ENCODE peak calls at places on chromosomes 7 and 10, in seven cellular contexts. One of them, this sample, is unnamed.

GRCh38 chr10:109327266-109327665 is 596.0 kb downstream of the XPNPEP1 start:
- DNase-seq in fibroblast of lung: peak; percentile 45
- DNase-seq in MM.1S: no peak
- DNase-seq in HCT116: no peak
- DNase-seq in body of pancreas: no peak
- DNase-seq in GM20000: no peak
- DNase-seq in osteoblast: no peak
- DNase-seq in this sample: no peak

GRCh38 chr7:30348083-30348560 is 63.7 kb downstream of the ZNRF2 start:
- DNase-seq in fibroblast of lung: peak; percentile 94
- DNase-seq in MM.1S: peak; percentile 91
- DNase-seq in HCT116: peak; percentile 75
- DNase-seq in body of pancreas: peak; percentile 41
- DNase-seq in GM20000: peak; percentile 41
- DNase-seq in osteoblast: peak; percentile 31
- DNase-seq in this sample: peak; percentile 42

GRCh38 chr7:100589341-100589935 is 3.3 kb downstream of the FBXO24 start:
- DNase-seq in fibroblast of lung: no peak
- DNase-seq in MM.1S: no peak
- DNase-seq in HCT116: no peak
- DNase-seq in body of pancreas: no peak
- DNase-seq in GM20000: no peak
- DNase-seq in osteoblast: peak; percentile 69
- DNase-seq in this sample: no peak

GRCh38 chr7:93890464-93891068 is at the start of gene TFPI2:
- DNase-seq in fibroblast of lung: peak; percentile 85
- DNase-seq in MM.1S: no peak
- DNase-seq in HCT116: no peak
- DNase-seq in body of pancreas: peak; percentile 72
- DNase-seq in GM20000: peak; percentile 39
- DNase-seq in osteoblast: peak; percentile 84
- DNase-seq in this sample: peak; percentile 53

GRCh38 chr7:140673063-140673769 is 471 bp downstream of the ADCK2 start:
- DNase-seq in fibroblast of lung: peak; percentile 12
- DNase-seq in MM.1S: peak; percentile 75
- DNase-seq in HCT116: no peak
- DNase-seq in body of pancreas: peak; percentile 76
- DNase-seq in GM20000: peak; percentile 80
- DNase-seq in osteoblast: no peak
- DNase-seq in this sample: peak; percentile 71

GRCh38 chr7:154171422-154171821 is 119.2 kb downstream of the DPP6 start:
- DNase-seq in fibroblast of lung: no peak
- DNase-seq in MM.1S: no peak
- DNase-seq in HCT116: no peak
- DNase-seq in body of pancreas: no peak
- DNase-seq in GM20000: no peak
- DNase-seq in osteoblast: no peak
- DNase-seq in this sample: no peak

GRCh38 chr10:102814456-102814871 is 22.7 kb downstream of the CYP17A1 start:
- DNase-seq in fibroblast of lung: peak; percentile 75
- DNase-seq in MM.1S: no peak
- DNase-seq in HCT116: no peak
- DNase-seq in body of pancreas: no peak
- DNase-seq in GM20000: no peak
- DNase-seq in osteoblast: peak; percentile 77
- DNase-seq in this sample: no peak

GRCh38 chr10:91088300-91089140 is 131.9 kb upstream of the PCGF5 start:
- DNase-seq in fibroblast of lung: peak; percentile 6
- DNase-seq in MM.1S: peak; percentile 40
- DNase-seq in HCT116: peak; percentile 1
- DNase-seq in body of pancreas: no peak
- DNase-seq in GM20000: peak; percentile 60
- DNase-seq in osteoblast: no peak
- DNase-seq in this sample: peak; percentile 44

GRCh38 chr10:35912615-35913170 is 270.6 kb upstream of the FZD8 start:
- DNase-seq in fibroblast of lung: peak; percentile 44
- DNase-seq in MM.1S: no peak
- DNase-seq in HCT116: no peak
- DNase-seq in body of pancreas: no peak
- DNase-seq in GM20000: no peak
- DNase-seq in osteoblast: no peak
- DNase-seq in this sample: no peak

GRCh38 chr7:49453486-49453885 is 320.0 kb upstream of the VWC2 start:
- DNase-seq in fibroblast of lung: no peak
- DNase-seq in MM.1S: no peak
- DNase-seq in HCT116: no peak
- DNase-seq in body of pancreas: no peak
- DNase-seq in GM20000: no peak
- DNase-seq in osteoblast: no peak
- DNase-seq in this sample: no peak

GRCh38 chr7:110766874-110767273 is 324.1 kb upstream of the LRRN3 start:
- DNase-seq in fibroblast of lung: no peak
- DNase-seq in MM.1S: no peak
- DNase-seq in HCT116: no peak
- DNase-seq in body of pancreas: no peak
- DNase-seq in GM20000: no peak
- DNase-seq in osteoblast: no peak
- DNase-seq in this sample: no peak

GRCh38 chr10:49056356-49056755 is 59.0 kb downstream of the VSTM4 start:
- DNase-seq in fibroblast of lung: peak; percentile 12
- DNase-seq in MM.1S: no peak
- DNase-seq in HCT116: no peak
- DNase-seq in body of pancreas: no peak
- DNase-seq in GM20000: no peak
- DNase-seq in osteoblast: no peak
- DNase-seq in this sample: no peak

GRCh38 chr10:72794260-72794659 is 99.3 kb upstream of the OIT3 start:
- DNase-seq in fibroblast of lung: peak; percentile 37
- DNase-seq in MM.1S: no peak
- DNase-seq in HCT116: no peak
- DNase-seq in body of pancreas: no peak
- DNase-seq in GM20000: no peak
- DNase-seq in osteoblast: peak; percentile 41
- DNase-seq in this sample: no peak

GRCh38 chr7:134831862-134832261 is 52.4 kb downstream of the CALD1 start:
- DNase-seq in fibroblast of lung: no peak
- DNase-seq in MM.1S: no peak
- DNase-seq in HCT116: no peak
- DNase-seq in body of pancreas: peak; percentile 7
- DNase-seq in GM20000: no peak
- DNase-seq in osteoblast: no peak
- DNase-seq in this sample: no peak

GRCh38 chr7:82017334-82017943 is 247.6 kb upstream of the HGF start:
- DNase-seq in fibroblast of lung: peak; percentile 29
- DNase-seq in MM.1S: peak; percentile 18
- DNase-seq in HCT116: peak; percentile 24
- DNase-seq in body of pancreas: no peak
- DNase-seq in GM20000: no peak
- DNase-seq in osteoblast: no peak
- DNase-seq in this sample: no peak

GRCh38 chr7:117875566-117875965 is 2.3 kb upstream of the CTTNBP2 start:
- DNase-seq in fibroblast of lung: peak; percentile 24
- DNase-seq in MM.1S: peak; percentile 90
- DNase-seq in HCT116: peak; percentile 27
- DNase-seq in body of pancreas: peak; percentile 23
- DNase-seq in GM20000: no peak
- DNase-seq in osteoblast: no peak
- DNase-seq in this sample: no peak

GRCh38 chr7:27944626-27945025 is 204.7 kb downstream of the TAX1BP1 start:
- DNase-seq in fibroblast of lung: no peak
- DNase-seq in MM.1S: no peak
- DNase-seq in HCT116: no peak
- DNase-seq in body of pancreas: no peak
- DNase-seq in GM20000: no peak
- DNase-seq in osteoblast: no peak
- DNase-seq in this sample: no peak

GRCh38 chr10:102009801-102010425 is 46.1 kb downstream of the ARMH3 start:
- DNase-seq in fibroblast of lung: peak; percentile 90
- DNase-seq in MM.1S: peak; percentile 80
- DNase-seq in HCT116: peak; percentile 88
- DNase-seq in body of pancreas: peak; percentile 82
- DNase-seq in GM20000: peak; percentile 76
- DNase-seq in osteoblast: peak; percentile 87
- DNase-seq in this sample: peak; percentile 75

GRCh38 chr10:125815764-125816163 is 7.3 kb downstream of the UROS start:
- DNase-seq in fibroblast of lung: no peak
- DNase-seq in MM.1S: no peak
- DNase-seq in HCT116: no peak
- DNase-seq in body of pancreas: no peak
- DNase-seq in GM20000: no peak
- DNase-seq in osteoblast: no peak
- DNase-seq in this sample: no peak
- TF ChIP-seq CTCF in fibroblast of lung: no peak
- TF ChIP-seq CTCF in MM.1S: no peak
- TF ChIP-seq CTCF in HCT116: no peak
- TF ChIP-seq CTCF in body of pancreas: no peak
- TF ChIP-seq CTCF in GM20000: no peak
- TF ChIP-seq CTCF in osteoblast: no peak
- TF ChIP-seq CTCF in this sample: no peak

GRCh38 chr10:69789164-69789576 is 12.5 kb upstream of the COL13A1 start:
- DNase-seq in fibroblast of lung: no peak
- DNase-seq in MM.1S: no peak
- DNase-seq in HCT116: no peak
- DNase-seq in body of pancreas: no peak
- DNase-seq in GM20000: no peak
- DNase-seq in osteoblast: no peak
- DNase-seq in this sample: no peak
- TF ChIP-seq CTCF in fibroblast of lung: peak; percentile 76
- TF ChIP-seq CTCF in MM.1S: peak; percentile 56
- TF ChIP-seq CTCF in HCT116: peak; percentile 49
- TF ChIP-seq CTCF in body of pancreas: peak; percentile 32
- TF ChIP-seq CTCF in GM20000: peak; percentile 41
- TF ChIP-seq CTCF in osteoblast: peak; percentile 85
- TF ChIP-seq CTCF in this sample: peak; percentile 21

DNA sequence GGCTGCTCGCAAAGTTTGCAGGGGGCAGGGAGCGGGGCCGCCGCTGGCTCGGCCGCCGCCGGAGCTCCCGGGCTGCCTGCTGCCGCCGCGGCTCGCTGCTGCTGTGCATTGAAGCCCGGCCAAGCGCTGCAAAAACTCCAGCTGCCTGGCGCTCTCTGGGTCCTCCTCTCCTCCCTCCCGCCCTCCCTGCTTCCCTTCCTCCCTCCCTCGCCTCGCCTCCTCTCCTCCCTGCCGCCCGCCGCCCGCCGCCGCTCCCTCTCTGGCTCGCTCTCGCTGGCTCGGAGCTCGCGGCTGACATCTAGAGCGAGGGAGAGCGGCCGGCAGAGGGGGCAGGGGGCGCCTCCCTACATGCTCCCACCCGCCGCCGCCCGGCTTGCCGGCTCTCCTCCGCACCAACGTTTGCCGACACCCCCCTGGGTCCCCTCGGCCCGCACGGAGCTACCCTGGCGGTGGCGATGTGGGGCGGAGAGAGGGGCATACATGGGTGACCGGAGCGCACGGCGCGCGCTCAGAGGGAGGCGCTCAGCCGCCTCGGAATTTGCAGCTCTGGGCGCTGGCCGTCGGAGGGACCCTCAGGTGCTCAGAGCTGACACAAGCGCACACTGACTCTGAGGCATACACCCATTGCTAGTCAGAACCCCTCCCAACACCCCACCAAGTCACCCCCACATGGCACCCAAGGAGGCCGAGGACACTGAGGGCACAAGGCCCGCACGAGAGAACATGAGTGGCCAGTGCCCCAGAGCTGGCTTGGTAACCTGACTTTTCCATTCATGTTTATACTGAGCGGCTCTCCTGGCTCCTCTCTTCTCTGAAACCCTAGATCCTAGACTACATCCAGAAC is 1.2 kb upstream of the PLXNA4 start:
- DNase-seq in fibroblast of lung: peak; percentile 82
- DNase-seq in MM.1S: no peak
- DNase-seq in HCT116: no peak
- DNase-seq in body of pancreas: peak; percentile 46
- DNase-seq in GM20000: peak; percentile 39
- DNase-seq in osteoblast: peak; percentile 98
- DNase-seq in this sample: peak; percentile 41
- TF ChIP-seq CTCF in fibroblast of lung: no peak
- TF ChIP-seq CTCF in MM.1S: no peak
- TF ChIP-seq CTCF in HCT116: no peak
- TF ChIP-seq CTCF in body of pancreas: no peak
- TF ChIP-seq CTCF in GM20000: no peak
- TF ChIP-seq CTCF in osteoblast: no peak
- TF ChIP-seq CTCF in this sample: no peak

GRCh38 chr10:45592926-45593325 is 79.6 kb downstream of the ZFAND4 start:
- DNase-seq in fibroblast of lung: no peak
- DNase-seq in MM.1S: no peak
- DNase-seq in HCT116: no peak
- DNase-seq in body of pancreas: no peak
- DNase-seq in GM20000: no peak
- DNase-seq in osteoblast: no peak
- DNase-seq in this sample: no peak

GRCh38 chr10:45593938-45594275 is 78.7 kb downstream of the ZFAND4 start:
- DNase-seq in fibroblast of lung: no peak
- DNase-seq in MM.1S: no peak
- DNase-seq in HCT116: no peak
- DNase-seq in body of pancreas: no peak
- DNase-seq in GM20000: no peak
- DNase-seq in osteoblast: no peak
- DNase-seq in this sample: no peak

GRCh38 chr10:45596556-45596955 is 76.0 kb downstream of the ZFAND4 start:
- DNase-seq in fibroblast of lung: no peak
- DNase-seq in MM.1S: no peak
- DNase-seq in HCT116: no peak
- DNase-seq in body of pancreas: no peak
- DNase-seq in GM20000: no peak
- DNase-seq in osteoblast: no peak
- DNase-seq in this sample: no peak

GRCh38 chr10:45592432-45592831 is 80.1 kb downstream of the ZFAND4 start:
- DNase-seq in fibroblast of lung: no peak
- DNase-seq in MM.1S: no peak
- DNase-seq in HCT116: no peak
- DNase-seq in body of pancreas: no peak
- DNase-seq in GM20000: no peak
- DNase-seq in osteoblast: no peak
- DNase-seq in this sample: no peak

DNA sequence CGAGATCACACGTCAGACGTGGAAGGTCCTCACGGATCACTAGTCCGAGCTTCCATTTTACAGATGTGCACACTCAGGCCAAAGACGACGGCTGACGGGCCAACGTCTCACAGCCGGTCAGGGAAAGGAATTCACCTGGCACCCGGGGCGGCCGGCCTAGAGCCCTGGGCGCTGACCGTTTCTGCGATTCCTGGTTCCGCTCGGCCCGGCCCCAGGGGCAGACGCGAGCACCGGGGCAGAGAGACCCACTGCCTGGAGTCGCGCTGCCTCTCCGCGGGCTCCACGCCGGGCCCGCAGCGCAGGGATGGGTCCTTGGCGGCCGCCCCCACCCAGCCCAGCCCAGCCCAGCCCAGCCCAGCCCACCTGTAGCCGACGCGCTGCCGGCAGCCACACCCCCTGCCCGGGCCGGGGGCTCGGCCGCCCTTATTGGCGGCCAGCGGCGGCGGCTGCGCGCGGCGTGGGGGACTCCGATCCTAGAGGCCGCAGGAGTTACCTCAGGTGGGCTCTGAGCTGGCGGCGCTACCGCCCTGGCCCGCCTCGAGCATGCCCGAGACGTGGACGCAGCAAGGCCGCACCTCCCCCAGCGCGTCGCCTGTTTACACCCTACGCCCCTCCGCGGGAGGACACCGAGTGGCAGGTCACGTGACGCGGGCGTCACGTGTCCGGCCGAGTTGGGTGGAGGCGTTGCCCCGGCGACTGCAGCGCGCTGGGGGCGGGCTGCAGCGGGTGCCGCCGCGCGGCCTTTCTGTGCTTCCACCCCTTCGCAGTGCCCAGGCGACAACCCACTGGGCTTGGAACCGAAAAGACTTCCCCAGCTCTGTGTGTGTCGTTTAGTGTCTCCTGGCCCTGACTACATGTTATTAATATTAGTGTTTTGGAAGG is 78.1 kb downstream of the ZFAND4 start:
- DNase-seq in fibroblast of lung: peak; percentile 89
- DNase-seq in MM.1S: peak; percentile 96
- DNase-seq in HCT116: peak; percentile 86
- DNase-seq in body of pancreas: peak; percentile 95
- DNase-seq in GM20000: peak; percentile 97
- DNase-seq in osteoblast: peak; percentile 98
- DNase-seq in this sample: peak; percentile 95
- TF ChIP-seq CTCF in fibroblast of lung: no peak
- TF ChIP-seq CTCF in MM.1S: no peak
- TF ChIP-seq CTCF in HCT116: no peak
- TF ChIP-seq CTCF in body of pancreas: no peak
- TF ChIP-seq CTCF in GM20000: no peak
- TF ChIP-seq CTCF in osteoblast: no peak
- TF ChIP-seq CTCF in this sample: peak; percentile 31